ENCODE peak calls at places on chromosomes 7 and 10, in seven cellular contexts. One of them, this sample, is unnamed.

GRCh38 chr7:25557379-25557916 is 329.2 kb upstream of the NPVF start:
- DNase-seq in AG09319: no peak
- DNase-seq in CD4-positive, alpha-beta T cell: no peak
- DNase-seq in fibroblast of the aortic adventitia: no peak
- DNase-seq in stimulated activated CD4-positive, alpha-beta T cell treated with anti-CD3 and anti-CD28 coated beads, Interleukin-4, amount 100 ng/mL, for 48 hours: no peak
- DNase-seq in dermis microvascular lymphatic vessel endothelial cell: no peak
- DNase-seq in WTC11: no peak
- DNase-seq in this sample: no peak

GRCh38 chr7:157627646-157628045 is 290.8 kb downstream of the DNAJB6 start:
- DNase-seq in AG09319: no peak
- DNase-seq in stimulated activated CD4-positive, alpha-beta T cell treated with anti-CD3 and anti-CD28 coated beads, Interleukin-4, amount 100 ng/mL, for 48 hours: no peak
- DNase-seq in CD4-positive, alpha-beta T cell: no peak
- DNase-seq in WTC11: no peak
- DNase-seq in dermis microvascular lymphatic vessel endothelial cell: no peak
- DNase-seq in fibroblast of the aortic adventitia: no peak
- DNase-seq in this sample: no peak

GRCh38 chr7:158771-159170 is 33.6 kb upstream of the FAM20C start:
- DNase-seq in stimulated activated CD4-positive, alpha-beta T cell treated with anti-CD3 and anti-CD28 coated beads, Interleukin-4, amount 100 ng/mL, for 48 hours: no peak
- DNase-seq in CD4-positive, alpha-beta T cell: no peak
- DNase-seq in AG09319: no peak
- DNase-seq in fibroblast of the aortic adventitia: no peak
- DNase-seq in dermis microvascular lymphatic vessel endothelial cell: no peak
- DNase-seq in WTC11: no peak
- DNase-seq in this sample: no peak

GRCh38 chr10:119364941-119365340 is 157.6 kb downstream of the GRK5 start:
- DNase-seq in AG09319: no peak
- DNase-seq in dermis microvascular lymphatic vessel endothelial cell: no peak
- DNase-seq in WTC11: no peak
- DNase-seq in CD4-positive, alpha-beta T cell: no peak
- DNase-seq in fibroblast of the aortic adventitia: peak
- DNase-seq in stimulated activated CD4-positive, alpha-beta T cell treated with anti-CD3 and anti-CD28 coated beads, Interleukin-4, amount 100 ng/mL, for 48 hours: no peak
- DNase-seq in this sample: peak

GRCh38 chr10:18683427-18683826 is 24.2 kb downstream of the ARL5B start:
- DNase-seq in stimulated activated CD4-positive, alpha-beta T cell treated with anti-CD3 and anti-CD28 coated beads, Interleukin-4, amount 100 ng/mL, for 48 hours: no peak
- DNase-seq in AG09319: peak
- DNase-seq in fibroblast of the aortic adventitia: peak
- DNase-seq in dermis microvascular lymphatic vessel endothelial cell: peak
- DNase-seq in WTC11: no peak
- DNase-seq in CD4-positive, alpha-beta T cell: no peak
- DNase-seq in this sample: no peak

GRCh38 chr7:14303536-14303935 is 314.1 kb upstream of the ETV1 start:
- DNase-seq in dermis microvascular lymphatic vessel endothelial cell: no peak
- DNase-seq in fibroblast of the aortic adventitia: no peak
- DNase-seq in WTC11: no peak
- DNase-seq in CD4-positive, alpha-beta T cell: no peak
- DNase-seq in AG09319: no peak
- DNase-seq in stimulated activated CD4-positive, alpha-beta T cell treated with anti-CD3 and anti-CD28 coated beads, Interleukin-4, amount 100 ng/mL, for 48 hours: no peak
- DNase-seq in this sample: no peak

GRCh38 chr7:120860151-120860550 is 2.2 kb upstream of the TSPAN12 start:
- DNase-seq in CD4-positive, alpha-beta T cell: no peak
- DNase-seq in AG09319: no peak
- DNase-seq in WTC11: no peak
- DNase-seq in stimulated activated CD4-positive, alpha-beta T cell treated with anti-CD3 and anti-CD28 coated beads, Interleukin-4, amount 100 ng/mL, for 48 hours: no peak
- DNase-seq in dermis microvascular lymphatic vessel endothelial cell: no peak
- DNase-seq in fibroblast of the aortic adventitia: no peak
- DNase-seq in this sample: no peak

GRCh38 chr7:144019457-144019856 is 19.3 kb downstream of the OR6B1 start:
- DNase-seq in AG09319: peak
- DNase-seq in dermis microvascular lymphatic vessel endothelial cell: peak
- DNase-seq in stimulated activated CD4-positive, alpha-beta T cell treated with anti-CD3 and anti-CD28 coated beads, Interleukin-4, amount 100 ng/mL, for 48 hours: no peak
- DNase-seq in fibroblast of the aortic adventitia: peak
- DNase-seq in CD4-positive, alpha-beta T cell: no peak
- DNase-seq in WTC11: no peak
- DNase-seq in this sample: no peak

GRCh38 chr7:42186181-42186580 is 50.8 kb downstream of the GLI3 start:
- DNase-seq in fibroblast of the aortic adventitia: no peak
- DNase-seq in dermis microvascular lymphatic vessel endothelial cell: no peak
- DNase-seq in stimulated activated CD4-positive, alpha-beta T cell treated with anti-CD3 and anti-CD28 coated beads, Interleukin-4, amount 100 ng/mL, for 48 hours: no peak
- DNase-seq in CD4-positive, alpha-beta T cell: no peak
- DNase-seq in WTC11: peak
- DNase-seq in AG09319: no peak
- DNase-seq in this sample: no peak

GRCh38 chr10:70060389-70060788 is 7.7 kb downstream of the MACROH2A2 start:
- DNase-seq in WTC11: no peak
- DNase-seq in stimulated activated CD4-positive, alpha-beta T cell treated with anti-CD3 and anti-CD28 coated beads, Interleukin-4, amount 100 ng/mL, for 48 hours: no peak
- DNase-seq in dermis microvascular lymphatic vessel endothelial cell: no peak
- DNase-seq in CD4-positive, alpha-beta T cell: no peak
- DNase-seq in AG09319: no peak
- DNase-seq in fibroblast of the aortic adventitia: no peak
- DNase-seq in this sample: no peak

GRCh38 chr10:131775833-131776232 is 125.0 kb upstream of the PPP2R2D start:
- DNase-seq in stimulated activated CD4-positive, alpha-beta T cell treated with anti-CD3 and anti-CD28 coated beads, Interleukin-4, amount 100 ng/mL, for 48 hours: no peak
- DNase-seq in fibroblast of the aortic adventitia: no peak
- DNase-seq in AG09319: no peak
- DNase-seq in WTC11: no peak
- DNase-seq in dermis microvascular lymphatic vessel endothelial cell: no peak
- DNase-seq in CD4-positive, alpha-beta T cell: no peak
- DNase-seq in this sample: no peak

GRCh38 chr10:62805139-62806092 is 896 bp downstream of the ADO start:
- DNase-seq in CD4-positive, alpha-beta T cell: no peak
- DNase-seq in dermis microvascular lymphatic vessel endothelial cell: peak
- DNase-seq in WTC11: peak
- DNase-seq in AG09319: no peak
- DNase-seq in stimulated activated CD4-positive, alpha-beta T cell treated with anti-CD3 and anti-CD28 coated beads, Interleukin-4, amount 100 ng/mL, for 48 hours: no peak
- DNase-seq in fibroblast of the aortic adventitia: peak
- DNase-seq in this sample: no peak

GRCh38 chr7:7210475-7211237 is 28.3 kb downstream of the C1GALT1 start:
- DNase-seq in stimulated activated CD4-positive, alpha-beta T cell treated with anti-CD3 and anti-CD28 coated beads, Interleukin-4, amount 100 ng/mL, for 48 hours: no peak
- DNase-seq in CD4-positive, alpha-beta T cell: no peak
- DNase-seq in AG09319: no peak
- DNase-seq in fibroblast of the aortic adventitia: no peak
- DNase-seq in WTC11: peak
- DNase-seq in dermis microvascular lymphatic vessel endothelial cell: no peak
- DNase-seq in this sample: no peak

GRCh38 chr10:44857363-44858016 is 53.6 kb upstream of the TMEM72 start:
- DNase-seq in stimulated activated CD4-positive, alpha-beta T cell treated with anti-CD3 and anti-CD28 coated beads, Interleukin-4, amount 100 ng/mL, for 48 hours: peak
- DNase-seq in WTC11: peak
- DNase-seq in AG09319: peak
- DNase-seq in dermis microvascular lymphatic vessel endothelial cell: peak
- DNase-seq in CD4-positive, alpha-beta T cell: peak
- DNase-seq in fibroblast of the aortic adventitia: peak
- DNase-seq in this sample: no peak

GRCh38 chr10:59625842-59626522 is 83.7 kb downstream of the SLC16A9 start:
- DNase-seq in CD4-positive, alpha-beta T cell: peak
- DNase-seq in AG09319: peak
- DNase-seq in fibroblast of the aortic adventitia: peak
- DNase-seq in stimulated activated CD4-positive, alpha-beta T cell treated with anti-CD3 and anti-CD28 coated beads, Interleukin-4, amount 100 ng/mL, for 48 hours: peak
- DNase-seq in WTC11: peak
- DNase-seq in dermis microvascular lymphatic vessel endothelial cell: peak
- DNase-seq in this sample: no peak

GRCh38 chr7:149823191-149823630 is 15.0 kb upstream of the ZNF862 start:
- DNase-seq in AG09319: no peak
- DNase-seq in WTC11: no peak
- DNase-seq in dermis microvascular lymphatic vessel endothelial cell: no peak
- DNase-seq in CD4-positive, alpha-beta T cell: no peak
- DNase-seq in fibroblast of the aortic adventitia: no peak
- DNase-seq in stimulated activated CD4-positive, alpha-beta T cell treated with anti-CD3 and anti-CD28 coated beads, Interleukin-4, amount 100 ng/mL, for 48 hours: no peak
- DNase-seq in this sample: no peak

GRCh38 chr10:11307937-11308336 is 290.3 kb downstream of the CELF2 start:
- DNase-seq in AG09319: no peak
- DNase-seq in fibroblast of the aortic adventitia: no peak
- DNase-seq in stimulated activated CD4-positive, alpha-beta T cell treated with anti-CD3 and anti-CD28 coated beads, Interleukin-4, amount 100 ng/mL, for 48 hours: no peak
- DNase-seq in dermis microvascular lymphatic vessel endothelial cell: no peak
- DNase-seq in WTC11: no peak
- DNase-seq in CD4-positive, alpha-beta T cell: no peak
- DNase-seq in this sample: no peak

GRCh38 chr7:118662266-118662665 is 437.8 kb downstream of the ANKRD7 start:
- DNase-seq in fibroblast of the aortic adventitia: no peak
- DNase-seq in dermis microvascular lymphatic vessel endothelial cell: no peak
- DNase-seq in stimulated activated CD4-positive, alpha-beta T cell treated with anti-CD3 and anti-CD28 coated beads, Interleukin-4, amount 100 ng/mL, for 48 hours: no peak
- DNase-seq in AG09319: no peak
- DNase-seq in CD4-positive, alpha-beta T cell: no peak
- DNase-seq in WTC11: no peak
- DNase-seq in this sample: no peak